ENCODE peak calls at places on chromosome 10, in seven cellular contexts. K, Y, L, V, E, Q and X are unnamed samples.

GRCh38 chr10:132497788-132498561 is 39.6 kb upstream of the INPP5A start:
- DNase-seq in K (no peak), Y (no peak), L (no peak), V (peak), E (no peak), Q (peak), X (no peak)

GRCh38 chr10:117684673-117685211 is 142.2 kb downstream of the EMX2 start:
- DNase-seq in K (no peak), Y (no peak), L (peak), V (peak), E (no peak), Q (peak), X (peak)

GRCh38 chr10:132889091-132889490 is 53.3 kb downstream of the CFAP46 start:
- DNase-seq in K (no peak), Y (no peak), L (no peak), V (no peak), E (no peak), Q (no peak), X (no peak)

GRCh38 chr10:108036298-108036697 is 871.8 kb upstream of the SORCS1 start:
- DNase-seq in K (no peak), Y (no peak), L (no peak), V (no peak), E (no peak), Q (no peak), X (no peak)

GRCh38 chr10:89782470-89782869 is 81.1 kb downstream of the KIF20B start:
- DNase-seq in K (no peak), Y (no peak), L (no peak), V (no peak), E (no peak), Q (no peak), X (no peak)

GRCh38 chr10:132370426-132371340 is 26.3 kb upstream of the PWWP2B start:
- DNase-seq in K (no peak), Y (no peak), L (peak), V (no peak), E (no peak), Q (peak), X (no peak)

GRCh38 chr10:100319736-100320135 is 10.3 kb downstream of the PKD2L1 start:
- DNase-seq in K (no peak), Y (no peak), L (no peak), V (no peak), E (no peak), Q (no peak), X (no peak)

GRCh38 chr10:102616071-102616770 is 28.1 kb upstream of the TRIM8 start:
- DNase-seq in K (no peak), Y (no peak), L (peak), V (peak), E (peak), Q (peak), X (no peak)

GRCh38 chr10:110865184-110865803 is 6.4 kb upstream of the PDCD4 start:
- DNase-seq in K (peak), Y (peak), L (no peak), V (peak), E (peak), Q (no peak), X (peak)

GRCh38 chr10:7192831-7193348 is 217.9 kb downstream of the SFMBT2 start:
- DNase-seq in K (no peak), Y (no peak), L (no peak), V (no peak), E (no peak), Q (no peak), X (no peak)

GRCh38 chr10:17038627-17039026 is 91.0 kb downstream of the CUBN start:
- DNase-seq in K (no peak), Y (peak), L (no peak), V (peak), E (peak), Q (no peak), X (no peak)

GRCh38 chr10:129690248-129691070 is 223.4 kb downstream of the MGMT start:
- DNase-seq in K (no peak), Y (no peak), L (no peak), V (no peak), E (no peak), Q (no peak), X (no peak)

GRCh38 chr10:124560377-124560776 is 98.8 kb downstream of the LHPP start:
- DNase-seq in K (peak), Y (peak), L (peak), V (peak), E (peak), Q (peak), X (peak)

GRCh38 chr10:54796876-54797275 is 4.2 kb downstream of the PCDH15 start:
- DNase-seq in K (no peak), Y (no peak), L (no peak), V (no peak), E (no peak), Q (no peak), X (no peak)

GRCh38 chr10:61923210-61924024 is 21.9 kb downstream of the ARID5B start:
- DNase-seq in K (peak), Y (peak), L (no peak), V (peak), E (peak), Q (no peak), X (peak)

GRCh38 chr10:15627617-15628196 is 92.0 kb downstream of the ITGA8 start:
- DNase-seq in K (no peak), Y (no peak), L (no peak), V (no peak), E (no peak), Q (no peak), X (peak)

GRCh38 chr10:46288601-46289206 is 1.9 kb downstream of the ANTXRL start:
- DNase-seq in K (no peak), Y (no peak), L (no peak), V (no peak), E (no peak), Q (no peak), X (no peak)

GRCh38 chr10:53079283-53079682 is 306.7 kb upstream of the MBL2 start:
- DNase-seq in K (no peak), Y (no peak), L (no peak), V (no peak), E (peak), Q (no peak), X (no peak)

GRCh38 chr10:123442901-123443300 is 223.3 kb upstream of the GPR26 start:
- DNase-seq in K (no peak), Y (no peak), L (no peak), V (no peak), E (no peak), Q (no peak), X (no peak)

GRCh38 chr10:81179805-81180452 is 642.2 kb downstream of the SH2D4B start:
- DNase-seq in K (peak), Y (no peak), L (no peak), V (no peak), E (no peak), Q (no peak), X (peak)

GRCh38 chr10:52400564-52400963 is 86.5 kb downstream of the DKK1 start:
- DNase-seq in K (peak), Y (peak), L (no peak), V (no peak), E (peak), Q (no peak), X (peak)

GRCh38 chr10:93481931-93482834 is at the start of gene MYOF:
- DNase-seq in K (peak), Y (peak), L (no peak), V (peak), E (peak), Q (peak), X (peak)

DNA sequence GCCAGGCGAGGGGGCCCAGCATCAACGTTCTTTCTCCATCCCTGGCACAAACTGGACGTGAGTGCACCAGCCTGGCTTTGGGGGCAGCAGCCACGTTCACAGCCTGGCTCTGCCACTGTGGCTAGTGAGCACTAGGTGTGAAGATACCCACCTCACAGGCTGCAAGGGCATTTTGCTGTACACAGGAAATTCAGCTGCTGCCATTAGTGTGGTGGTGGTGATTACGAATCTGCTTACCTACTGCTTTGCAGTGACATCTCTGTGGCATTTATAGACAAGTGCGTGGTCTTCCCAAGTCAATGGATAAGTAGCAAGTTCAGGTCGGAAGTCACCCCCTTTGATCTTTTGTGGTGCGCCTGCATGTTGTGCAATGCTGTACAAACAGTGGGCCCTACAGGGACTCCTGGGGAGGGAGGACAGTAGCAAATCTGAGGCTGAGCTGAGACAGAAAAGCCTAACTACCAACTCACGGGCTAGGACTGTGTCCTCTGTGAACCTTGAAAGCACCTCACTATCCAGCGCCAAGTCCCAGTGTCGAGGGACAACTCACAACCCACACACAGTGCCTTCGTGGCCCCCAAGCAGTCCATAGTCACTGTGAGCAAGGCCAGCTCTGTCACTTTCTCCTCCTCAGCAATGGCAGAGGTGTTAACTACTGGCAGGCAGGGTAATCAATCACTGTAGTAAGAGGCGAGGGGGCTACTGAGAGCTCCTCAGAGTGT is 16.9 kb upstream of the MMP21 start:
- DNase-seq in K (no peak), Y (no peak), L (no peak), V (no peak), E (no peak), Q (no peak), X (no peak)
- TF ChIP-seq CTCF in K (no peak), Y (no peak), L (no peak), V (no peak), E (no peak), Q (no peak), X (no peak)

GRCh38 chr10:59240581-59241183 is 64.2 kb downstream of the PHYHIPL start:
- DNase-seq in K (peak), Y (peak), L (no peak), V (peak), E (peak), Q (no peak), X (peak)
- TF ChIP-seq CTCF in K (peak), Y (peak), L (peak), V (peak), E (peak), Q (peak), X (peak)

GRCh38 chr10:13709931-13710690 is 123.3 kb downstream of the PRPF18 start:
- DNase-seq in K (no peak), Y (peak), L (peak), V (peak), E (peak), Q (no peak), X (no peak)
- TF ChIP-seq CTCF in K (no peak), Y (no peak), L (no peak), V (no peak), E (no peak), Q (no peak), X (no peak)

GRCh38 chr10:99172130-99172738 is 63.4 kb downstream of the HPSE2 start:
- DNase-seq in K (peak), Y (peak), L (peak), V (peak), E (peak), Q (no peak), X (peak)

DNA sequence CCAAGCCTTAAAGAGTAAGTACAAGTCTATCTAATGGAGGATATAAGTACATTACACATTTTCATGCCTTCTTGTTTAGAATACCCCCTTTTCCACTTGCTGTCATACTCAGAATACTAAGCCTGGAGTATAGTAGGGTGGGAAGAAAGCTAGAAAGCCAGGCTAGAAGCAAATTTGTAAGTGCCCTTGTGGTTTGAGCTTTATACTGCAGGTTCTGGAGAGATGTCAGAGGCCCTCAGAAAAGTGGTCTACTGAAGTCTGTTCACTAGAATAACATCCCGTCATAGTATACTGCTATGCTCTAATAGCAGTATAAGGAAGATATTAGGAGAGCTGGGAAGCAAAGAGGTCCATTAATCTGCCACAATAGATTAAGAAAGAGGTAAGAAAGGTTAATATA is 62.7 kb downstream of the HPSE2 start:
- DNase-seq in K (no peak), Y (no peak), L (no peak), V (no peak), E (no peak), Q (no peak), X (no peak)
- TF ChIP-seq CTCF in K (no peak), Y (no peak), L (no peak), V (no peak), E (no peak), Q (no peak), X (no peak)

GRCh38 chr10:96043895-96044580 is 655 bp downstream of the CCNJ start:
- DNase-seq in K (peak), Y (peak), L (peak), V (peak), E (peak), Q (peak), X (peak)

GRCh38 chr10:96046546-96046945 is 3.2 kb downstream of the CCNJ start:
- DNase-seq in K (no peak), Y (no peak), L (no peak), V (no peak), E (no peak), Q (no peak), X (no peak)

GRCh38 chr10:96044686-96045085 is 1.3 kb downstream of the CCNJ start:
- DNase-seq in K (peak), Y (peak), L (no peak), V (peak), E (peak), Q (no peak), X (peak)

GRCh38 chr10:96049340-96049739 is 6.0 kb downstream of the CCNJ start:
- DNase-seq in K (no peak), Y (no peak), L (no peak), V (no peak), E (no peak), Q (no peak), X (no peak)

DNA sequence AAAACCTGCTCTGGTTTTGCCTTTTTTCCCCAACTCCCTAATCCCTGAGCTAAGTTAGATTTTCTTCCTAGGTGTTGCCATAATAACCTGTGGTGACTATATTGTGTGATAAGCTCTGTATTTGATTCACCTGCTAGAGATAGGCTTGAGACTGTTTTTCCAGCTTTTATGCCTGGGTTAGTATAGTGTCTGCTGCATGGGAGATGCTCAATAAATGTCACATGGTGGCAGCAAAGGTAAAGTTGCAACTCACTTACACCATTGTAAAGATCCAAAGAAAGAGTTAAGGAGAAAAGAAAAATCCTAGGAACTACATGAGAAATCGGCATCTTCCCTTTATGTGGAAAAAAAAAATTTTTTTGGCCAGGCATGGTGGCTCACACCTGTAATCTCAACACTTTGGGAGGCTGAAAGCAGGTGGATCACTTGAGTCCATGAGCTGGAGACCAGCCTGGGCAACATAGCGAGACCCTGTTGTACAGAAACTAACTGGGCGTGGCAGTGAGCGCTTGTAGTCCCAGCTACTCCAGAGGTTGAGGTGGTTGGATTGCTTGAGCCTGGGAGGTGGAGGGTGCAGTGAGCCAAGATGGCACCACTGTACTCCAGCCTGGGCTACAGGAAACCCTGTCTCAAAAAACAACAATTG is 3.7 kb downstream of the CCNJ start:
- DNase-seq in K (peak), Y (no peak), L (no peak), V (no peak), E (no peak), Q (no peak), X (no peak)
- TF ChIP-seq CTCF in K (no peak), Y (no peak), L (no peak), V (no peak), E (no peak), Q (no peak), X (no peak)

GRCh38 chr10:60869916-60870728 is 73.9 kb downstream of the RHOBTB1 start:
- DNase-seq in K (peak), Y (no peak), L (no peak), V (no peak), E (no peak), Q (no peak), X (no peak)
- TF ChIP-seq CTCF in K (peak), Y (peak), L (no peak), V (peak), E (no peak), Q (no peak), X (no peak)

GRCh38 chr10:35598379-35598778 is 6.8 kb upstream of the GJD4 start:
- DNase-seq in K (peak), Y (peak), L (no peak), V (no peak), E (no peak), Q (no peak), X (no peak)
- TF ChIP-seq CTCF in K (peak), Y (peak), L (peak), V (peak), E (peak), Q (no peak), X (peak)

GRCh38 chr10:73946253-73947145 is 35.6 kb downstream of the PLAU start:
- DNase-seq in K (no peak), Y (no peak), L (no peak), V (no peak), E (no peak), Q (no peak), X (no peak)
- TF ChIP-seq CTCF in K (no peak), Y (no peak), L (no peak), V (no peak), E (no peak), Q (no peak), X (no peak)